ENCODE peak calls at places on chromosome 22, in four cellular contexts. One of them, this sample, is unnamed.

GRCh38 chr22:26848244-26848920 is 191.0 kb downstream of the MIAT start:
- DNase-seq in astrocyte of the cerebellum: no peak
- DNase-seq in activated CD4-positive, CD25-positive, alpha-beta regulatory T cell treated with anti-CD3 and anti-CD28 coated beads, Interleukin-2, amount 50 U/mL, for 72 hours: no peak
- DNase-seq in neural crest cell: no peak
- DNase-seq in this sample: no peak

GRCh38 chr22:35452351-35452781 is 52.4 kb downstream of the MCM5 start:
- DNase-seq in astrocyte of the cerebellum: no peak
- DNase-seq in neural crest cell: no peak
- DNase-seq in activated CD4-positive, CD25-positive, alpha-beta regulatory T cell treated with anti-CD3 and anti-CD28 coated beads, Interleukin-2, amount 50 U/mL, for 72 hours: no peak
- DNase-seq in this sample: no peak

GRCh38 chr22:30340911-30341685 is 14.4 kb upstream of the TBC1D10A start:
- DNase-seq in astrocyte of the cerebellum: no peak
- DNase-seq in activated CD4-positive, CD25-positive, alpha-beta regulatory T cell treated with anti-CD3 and anti-CD28 coated beads, Interleukin-2, amount 50 U/mL, for 72 hours: no peak
- DNase-seq in neural crest cell: no peak
- DNase-seq in this sample: no peak

GRCh38 chr22:26552466-26552865 is 37.5 kb downstream of the TPST2 start:
- DNase-seq in neural crest cell: no peak
- DNase-seq in astrocyte of the cerebellum: no peak
- DNase-seq in activated CD4-positive, CD25-positive, alpha-beta regulatory T cell treated with anti-CD3 and anti-CD28 coated beads, Interleukin-2, amount 50 U/mL, for 72 hours: no peak
- DNase-seq in this sample: no peak

GRCh38 chr22:39204216-39204615 is 40.6 kb downstream of the PDGFB start:
- DNase-seq in neural crest cell: no peak
- DNase-seq in astrocyte of the cerebellum: no peak
- DNase-seq in activated CD4-positive, CD25-positive, alpha-beta regulatory T cell treated with anti-CD3 and anti-CD28 coated beads, Interleukin-2, amount 50 U/mL, for 72 hours: no peak
- DNase-seq in this sample: no peak

GRCh38 chr22:27424319-27424718 is 377.2 kb downstream of the MN1 start:
- DNase-seq in neural crest cell: no peak
- DNase-seq in astrocyte of the cerebellum: no peak
- DNase-seq in activated CD4-positive, CD25-positive, alpha-beta regulatory T cell treated with anti-CD3 and anti-CD28 coated beads, Interleukin-2, amount 50 U/mL, for 72 hours: no peak
- DNase-seq in this sample: no peak

GRCh38 chr22:42856179-42856864 is 751 bp downstream of the ARFGAP3 start:
- DNase-seq in activated CD4-positive, CD25-positive, alpha-beta regulatory T cell treated with anti-CD3 and anti-CD28 coated beads, Interleukin-2, amount 50 U/mL, for 72 hours: peak; percentile 45
- DNase-seq in astrocyte of the cerebellum: no peak
- DNase-seq in neural crest cell: no peak
- DNase-seq in this sample: no peak

GRCh38 chr22:44683881-44684280 is 18.1 kb upstream of the PRR5 start:
- DNase-seq in activated CD4-positive, CD25-positive, alpha-beta regulatory T cell treated with anti-CD3 and anti-CD28 coated beads, Interleukin-2, amount 50 U/mL, for 72 hours: no peak
- DNase-seq in astrocyte of the cerebellum: no peak
- DNase-seq in neural crest cell: no peak
- DNase-seq in this sample: no peak

GRCh38 chr22:22154068-22154467 is 90.5 kb upstream of the VPREB1 start:
- DNase-seq in neural crest cell: no peak
- DNase-seq in activated CD4-positive, CD25-positive, alpha-beta regulatory T cell treated with anti-CD3 and anti-CD28 coated beads, Interleukin-2, amount 50 U/mL, for 72 hours: no peak
- DNase-seq in astrocyte of the cerebellum: no peak
- DNase-seq in this sample: no peak

GRCh38 chr22:25409240-25409639 is 155.2 kb upstream of the GRK3 start:
- DNase-seq in neural crest cell: no peak
- DNase-seq in activated CD4-positive, CD25-positive, alpha-beta regulatory T cell treated with anti-CD3 and anti-CD28 coated beads, Interleukin-2, amount 50 U/mL, for 72 hours: no peak
- DNase-seq in astrocyte of the cerebellum: no peak
- DNase-seq in this sample: no peak

GRCh38 chr22:42275970-42276369 is 5.5 kb upstream of the TCF20 start:
- DNase-seq in neural crest cell: no peak
- DNase-seq in activated CD4-positive, CD25-positive, alpha-beta regulatory T cell treated with anti-CD3 and anti-CD28 coated beads, Interleukin-2, amount 50 U/mL, for 72 hours: no peak
- DNase-seq in astrocyte of the cerebellum: no peak
- DNase-seq in this sample: no peak

GRCh38 chr22:35835998-35836691 is 118.5 kb downstream of the APOL5 start:
- DNase-seq in astrocyte of the cerebellum: peak; percentile 83
- DNase-seq in activated CD4-positive, CD25-positive, alpha-beta regulatory T cell treated with anti-CD3 and anti-CD28 coated beads, Interleukin-2, amount 50 U/mL, for 72 hours: no peak
- DNase-seq in neural crest cell: no peak
- DNase-seq in this sample: peak; percentile 79

GRCh38 chr22:39528080-39528661 is 4.4 kb downstream of the RPS19BP1 start:
- DNase-seq in neural crest cell: peak; percentile 8
- DNase-seq in activated CD4-positive, CD25-positive, alpha-beta regulatory T cell treated with anti-CD3 and anti-CD28 coated beads, Interleukin-2, amount 50 U/mL, for 72 hours: no peak
- DNase-seq in astrocyte of the cerebellum: no peak
- DNase-seq in this sample: no peak

GRCh38 chr22:42964994-42965699 is 49.8 kb downstream of the PACSIN2 start:
- DNase-seq in astrocyte of the cerebellum: no peak
- DNase-seq in activated CD4-positive, CD25-positive, alpha-beta regulatory T cell treated with anti-CD3 and anti-CD28 coated beads, Interleukin-2, amount 50 U/mL, for 72 hours: no peak
- DNase-seq in neural crest cell: no peak
- DNase-seq in this sample: no peak

GRCh38 chr22:46845281-46846153 is 83.1 kb downstream of the TBC1D22A start:
- DNase-seq in activated CD4-positive, CD25-positive, alpha-beta regulatory T cell treated with anti-CD3 and anti-CD28 coated beads, Interleukin-2, amount 50 U/mL, for 72 hours: no peak
- DNase-seq in neural crest cell: no peak
- DNase-seq in astrocyte of the cerebellum: peak; percentile 67
- DNase-seq in this sample: no peak

GRCh38 chr22:37898441-37899181 is 7.5 kb upstream of the MICALL1 start:
- DNase-seq in neural crest cell: no peak
- DNase-seq in activated CD4-positive, CD25-positive, alpha-beta regulatory T cell treated with anti-CD3 and anti-CD28 coated beads, Interleukin-2, amount 50 U/mL, for 72 hours: no peak
- DNase-seq in astrocyte of the cerebellum: no peak
- DNase-seq in this sample: no peak

GRCh38 chr22:50014053-50014501 is 1.5 kb upstream of the IL17REL start:
- DNase-seq in neural crest cell: no peak
- DNase-seq in activated CD4-positive, CD25-positive, alpha-beta regulatory T cell treated with anti-CD3 and anti-CD28 coated beads, Interleukin-2, amount 50 U/mL, for 72 hours: no peak
- DNase-seq in astrocyte of the cerebellum: no peak
- DNase-seq in this sample: no peak

GRCh38 chr22:20777420-20778177 is 3.7 kb downstream of the SERPIND1 start:
- DNase-seq in astrocyte of the cerebellum: peak; percentile 28
- DNase-seq in neural crest cell: no peak
- DNase-seq in activated CD4-positive, CD25-positive, alpha-beta regulatory T cell treated with anti-CD3 and anti-CD28 coated beads, Interleukin-2, amount 50 U/mL, for 72 hours: no peak
- DNase-seq in this sample: no peak

GRCh38 chr22:30290318-30290678 is 993 bp upstream of the CASTOR1 start:
- DNase-seq in neural crest cell: no peak
- DNase-seq in activated CD4-positive, CD25-positive, alpha-beta regulatory T cell treated with anti-CD3 and anti-CD28 coated beads, Interleukin-2, amount 50 U/mL, for 72 hours: no peak
- DNase-seq in astrocyte of the cerebellum: no peak
- DNase-seq in this sample: no peak

GRCh38 chr22:35150163-35151107 is 84.5 kb downstream of the ISX start:
- DNase-seq in neural crest cell: peak; percentile 87
- DNase-seq in activated CD4-positive, CD25-positive, alpha-beta regulatory T cell treated with anti-CD3 and anti-CD28 coated beads, Interleukin-2, amount 50 U/mL, for 72 hours: peak; percentile 72
- DNase-seq in astrocyte of the cerebellum: no peak
- DNase-seq in this sample: peak; percentile 18

GRCh38 chr22:36194971-36195370 is 6.6 kb downstream of the APOL4 start:
- DNase-seq in neural crest cell: peak; percentile 47
- DNase-seq in astrocyte of the cerebellum: peak; percentile 45
- DNase-seq in activated CD4-positive, CD25-positive, alpha-beta regulatory T cell treated with anti-CD3 and anti-CD28 coated beads, Interleukin-2, amount 50 U/mL, for 72 hours: no peak
- DNase-seq in this sample: peak; percentile 61

GRCh38 chr22:30733081-30733680 is 38.5 kb downstream of the OSBP2 start:
- DNase-seq in activated CD4-positive, CD25-positive, alpha-beta regulatory T cell treated with anti-CD3 and anti-CD28 coated beads, Interleukin-2, amount 50 U/mL, for 72 hours: no peak
- DNase-seq in astrocyte of the cerebellum: peak; percentile 88
- DNase-seq in neural crest cell: no peak
- DNase-seq in this sample: no peak

GRCh38 chr22:48263431-48263765 is 1500.9 kb downstream of the TBC1D22A start:
- DNase-seq in activated CD4-positive, CD25-positive, alpha-beta regulatory T cell treated with anti-CD3 and anti-CD28 coated beads, Interleukin-2, amount 50 U/mL, for 72 hours: no peak
- DNase-seq in astrocyte of the cerebellum: no peak
- DNase-seq in neural crest cell: no peak
- DNase-seq in this sample: no peak

GRCh38 chr22:31141551-31141950 is 1.2 kb upstream of the PLA2G3 start:
- DNase-seq in activated CD4-positive, CD25-positive, alpha-beta regulatory T cell treated with anti-CD3 and anti-CD28 coated beads, Interleukin-2, amount 50 U/mL, for 72 hours: no peak
- DNase-seq in neural crest cell: no peak
- DNase-seq in astrocyte of the cerebellum: no peak
- DNase-seq in this sample: no peak

GRCh38 chr22:45504703-45505341 is 2.1 kb downstream of the FBLN1 start:
- DNase-seq in activated CD4-positive, CD25-positive, alpha-beta regulatory T cell treated with anti-CD3 and anti-CD28 coated beads, Interleukin-2, amount 50 U/mL, for 72 hours: no peak
- DNase-seq in astrocyte of the cerebellum: no peak
- DNase-seq in neural crest cell: peak; percentile 26
- DNase-seq in this sample: peak; percentile 69

GRCh38 chr22:17823226-17823625 is 49.0 kb upstream of the BID start:
- DNase-seq in astrocyte of the cerebellum: no peak
- DNase-seq in neural crest cell: no peak
- DNase-seq in activated CD4-positive, CD25-positive, alpha-beta regulatory T cell treated with anti-CD3 and anti-CD28 coated beads, Interleukin-2, amount 50 U/mL, for 72 hours: no peak
- DNase-seq in this sample: no peak

GRCh38 chr22:45823331-45823730 is 151.7 kb downstream of the ATXN10 start:
- DNase-seq in neural crest cell: no peak
- DNase-seq in astrocyte of the cerebellum: no peak
- DNase-seq in activated CD4-positive, CD25-positive, alpha-beta regulatory T cell treated with anti-CD3 and anti-CD28 coated beads, Interleukin-2, amount 50 U/mL, for 72 hours: no peak
- DNase-seq in this sample: no peak

GRCh38 chr22:39229075-39229474 is 15.7 kb downstream of the PDGFB start:
- DNase-seq in astrocyte of the cerebellum: no peak
- DNase-seq in activated CD4-positive, CD25-positive, alpha-beta regulatory T cell treated with anti-CD3 and anti-CD28 coated beads, Interleukin-2, amount 50 U/mL, for 72 hours: no peak
- DNase-seq in neural crest cell: no peak
- DNase-seq in this sample: no peak

GRCh38 chr22:20588092-20588842 is 80.9 kb downstream of the MED15 start:
- DNase-seq in neural crest cell: no peak
- DNase-seq in astrocyte of the cerebellum: no peak
- DNase-seq in activated CD4-positive, CD25-positive, alpha-beta regulatory T cell treated with anti-CD3 and anti-CD28 coated beads, Interleukin-2, amount 50 U/mL, for 72 hours: no peak
- DNase-seq in this sample: no peak

GRCh38 chr22:35524966-35525686 is 15.5 kb upstream of the RASD2 start:
- DNase-seq in astrocyte of the cerebellum: no peak
- DNase-seq in neural crest cell: no peak
- DNase-seq in activated CD4-positive, CD25-positive, alpha-beta regulatory T cell treated with anti-CD3 and anti-CD28 coated beads, Interleukin-2, amount 50 U/mL, for 72 hours: no peak
- DNase-seq in this sample: no peak

GRCh38 chr22:38674888-38675287 is 6.9 kb upstream of the TOMM22 start:
- DNase-seq in neural crest cell: no peak
- DNase-seq in astrocyte of the cerebellum: no peak
- DNase-seq in activated CD4-positive, CD25-positive, alpha-beta regulatory T cell treated with anti-CD3 and anti-CD28 coated beads, Interleukin-2, amount 50 U/mL, for 72 hours: no peak
- DNase-seq in this sample: no peak

GRCh38 chr22:29288837-29289236 is 17.6 kb upstream of the GAS2L1 start:
- DNase-seq in astrocyte of the cerebellum: no peak
- DNase-seq in neural crest cell: no peak
- DNase-seq in activated CD4-positive, CD25-positive, alpha-beta regulatory T cell treated with anti-CD3 and anti-CD28 coated beads, Interleukin-2, amount 50 U/mL, for 72 hours: no peak
- DNase-seq in this sample: no peak

GRCh38 chr22:38861927-38862326 is 10.1 kb downstream of the CBX6 start:
- DNase-seq in neural crest cell: no peak
- DNase-seq in activated CD4-positive, CD25-positive, alpha-beta regulatory T cell treated with anti-CD3 and anti-CD28 coated beads, Interleukin-2, amount 50 U/mL, for 72 hours: no peak
- DNase-seq in astrocyte of the cerebellum: no peak
- DNase-seq in this sample: no peak

GRCh38 chr22:26527574-26528465 is 15.5 kb upstream of the TFIP11 start:
- DNase-seq in astrocyte of the cerebellum: no peak
- DNase-seq in activated CD4-positive, CD25-positive, alpha-beta regulatory T cell treated with anti-CD3 and anti-CD28 coated beads, Interleukin-2, amount 50 U/mL, for 72 hours: no peak
- DNase-seq in neural crest cell: no peak
- DNase-seq in this sample: peak; percentile 18

This sample was measured in HAP-1.